ENCODE peak calls at places on chromosomes 1 and 21, in five cellular contexts. D is T-helper 9 cell; H is HL-60; J is activated CD4-positive, CD25-positive, alpha-beta regulatory T cell treated with anti-CD3 and anti-CD28 coated beads, Interleukin-2, amount 50 U/mL, for 16 hours; U is NCI-H526. B is an unnamed sample.

GRCh38 chr21:16071082-16071481 is 341.3 kb downstream of the USP25 start:
- DNase-seq in D (no peak), H (no peak), J (no peak), U (peak; percentile 89), B (peak; percentile 70)

GRCh38 chr1:65467536-65467935 is 47.1 kb downstream of the LEPR start:
- DNase-seq in D (no peak), H (no peak), J (no peak), U (peak; percentile 76), B (no peak)

GRCh38 chr21:43697758-43698643 is 20.9 kb upstream of the PDXK start:
- DNase-seq in D (no peak), H (no peak), J (no peak), U (no peak), B (no peak)

GRCh38 chr1:170067253-170067819 is 7.2 kb downstream of the KIFAP3 start:
- DNase-seq in D (no peak), H (no peak), J (no peak), U (no peak), B (no peak)

GRCh38 chr1:183276386-183276785 is 90.3 kb downstream of the LAMC2 start:
- DNase-seq in D (no peak), H (no peak), J (no peak), U (peak; percentile 40), B (no peak)

GRCh38 chr1:37764888-37765441 is at the start of gene EPHA10:
- DNase-seq in D (no peak), H (no peak), J (no peak), U (peak; percentile 99), B (peak; percentile 52)

GRCh38 chr1:201883786-201884185 is 4.9 kb upstream of the SHISA4 start:
- DNase-seq in D (no peak), H (peak; percentile 77), J (no peak), U (no peak), B (no peak)

GRCh38 chr1:98364544-98364943 is 297.0 kb upstream of the SNX7 start:
- DNase-seq in D (no peak), H (peak; percentile 25), J (no peak), U (no peak), B (no peak)

GRCh38 chr1:36479505-36480051 is 3.1 kb downstream of the CSF3R start:
- DNase-seq in D (no peak), H (no peak), J (no peak), U (no peak), B (no peak)

GRCh38 chr21:32520885-32521735 is 64.2 kb downstream of the TCP10L start:
- DNase-seq in D (no peak), H (peak; percentile 39), J (no peak), U (peak; percentile 51), B (peak; percentile 45)

GRCh38 chr1:71745326-71745725 is 537.0 kb downstream of the NEGR1 start:
- DNase-seq in D (no peak), H (no peak), J (no peak), U (no peak), B (no peak)

GRCh38 chr1:27423701-27424100 is 31.3 kb downstream of the GPR3 start:
- DNase-seq in D (no peak), H (no peak), J (no peak), U (no peak), B (no peak)

GRCh38 chr1:93471911-93472310 is 24.0 kb downstream of the FNBP1L start:
- DNase-seq in D (no peak), H (no peak), J (no peak), U (no peak), B (no peak)

GRCh38 chr1:27349784-27350672 is 8.2 kb downstream of the SYTL1 start:
- DNase-seq in D (no peak), H (no peak), J (no peak), U (peak; percentile 91), B (no peak)